ENCODE peak calls at places on chromosome 15, in five cellular contexts. One of them, this sample, is unnamed.

GRCh38 chr15:46091860-46092450 is 457.1 kb downstream of the SQOR start:
- DNase-seq in EL: peak
- DNase-seq in NCI-H748 treated with DMSO at 0.1 percent for 48 hours: peak
- DNase-seq in ovary: no peak
- DNase-seq in M059J: peak
- DNase-seq in this sample: peak

GRCh38 chr15:41078125-41078524 is 38.0 kb downstream of the INO80 start:
- DNase-seq in EL: no peak
- DNase-seq in NCI-H748 treated with DMSO at 0.1 percent for 48 hours: no peak
- DNase-seq in ovary: no peak
- DNase-seq in M059J: no peak
- DNase-seq in this sample: no peak

GRCh38 chr15:43056696-43057095 is 49.1 kb downstream of the UBR1 start:
- DNase-seq in EL: no peak
- DNase-seq in NCI-H748 treated with DMSO at 0.1 percent for 48 hours: no peak
- DNase-seq in ovary: no peak
- DNase-seq in M059J: no peak
- DNase-seq in this sample: no peak

GRCh38 chr15:68365770-68366169 is 66.2 kb downstream of the ITGA11 start:
- DNase-seq in EL: no peak
- DNase-seq in NCI-H748 treated with DMSO at 0.1 percent for 48 hours: no peak
- DNase-seq in ovary: no peak
- DNase-seq in M059J: no peak
- DNase-seq in this sample: no peak

GRCh38 chr15:57732526-57733331 is 26.2 kb downstream of the POLR2M start:
- DNase-seq in EL: peak
- DNase-seq in NCI-H748 treated with DMSO at 0.1 percent for 48 hours: no peak
- DNase-seq in ovary: peak
- DNase-seq in M059J: peak
- DNase-seq in this sample: peak

GRCh38 chr15:89937365-89938355 is 24.9 kb upstream of the ARPIN start:
- DNase-seq in EL: no peak
- DNase-seq in NCI-H748 treated with DMSO at 0.1 percent for 48 hours: no peak
- DNase-seq in ovary: no peak
- DNase-seq in M059J: peak
- DNase-seq in this sample: no peak

GRCh38 chr15:52486003-52486996 is 42.4 kb downstream of the MYO5A start:
- DNase-seq in EL: no peak
- DNase-seq in NCI-H748 treated with DMSO at 0.1 percent for 48 hours: no peak
- DNase-seq in ovary: no peak
- DNase-seq in M059J: peak
- DNase-seq in this sample: no peak

GRCh38 chr15:41862515-41863116 is 24.0 kb downstream of the PLA2G4B start:
- DNase-seq in EL: no peak
- DNase-seq in NCI-H748 treated with DMSO at 0.1 percent for 48 hours: no peak
- DNase-seq in ovary: no peak
- DNase-seq in M059J: no peak
- DNase-seq in this sample: no peak

GRCh38 chr15:73927003-73927475 is 777 bp downstream of the LOXL1 start:
- DNase-seq in EL: peak
- DNase-seq in NCI-H748 treated with DMSO at 0.1 percent for 48 hours: peak
- DNase-seq in ovary: peak
- DNase-seq in M059J: peak
- DNase-seq in this sample: no peak

GRCh38 chr15:73051811-73052678 is at the start of gene NEO1:
- DNase-seq in EL: peak
- DNase-seq in NCI-H748 treated with DMSO at 0.1 percent for 48 hours: peak
- DNase-seq in ovary: peak
- DNase-seq in M059J: peak
- DNase-seq in this sample: peak

GRCh38 chr15:75109021-75109690 is 85.8 kb downstream of the PPCDC start:
- DNase-seq in EL: no peak
- DNase-seq in NCI-H748 treated with DMSO at 0.1 percent for 48 hours: no peak
- DNase-seq in ovary: no peak
- DNase-seq in M059J: no peak
- DNase-seq in this sample: no peak

GRCh38 chr15:49101536-49101935 is 53.9 kb downstream of the COPS2 start:
- DNase-seq in EL: peak
- DNase-seq in NCI-H748 treated with DMSO at 0.1 percent for 48 hours: no peak
- DNase-seq in ovary: no peak
- DNase-seq in M059J: peak
- DNase-seq in this sample: peak

GRCh38 chr15:43329222-43329959 is 982 bp downstream of the LCMT2 start:
- DNase-seq in EL: peak
- DNase-seq in NCI-H748 treated with DMSO at 0.1 percent for 48 hours: no peak
- DNase-seq in ovary: peak
- DNase-seq in M059J: no peak
- DNase-seq in this sample: peak

GRCh38 chr15:81002254-81003022 is 1.7 kb downstream of the TLNRD1 start:
- DNase-seq in EL: peak
- DNase-seq in NCI-H748 treated with DMSO at 0.1 percent for 48 hours: no peak
- DNase-seq in ovary: no peak
- DNase-seq in M059J: no peak
- DNase-seq in this sample: no peak

GRCh38 chr15:85010472-85011209 is 29.0 kb downstream of the PDE8A start:
- DNase-seq in EL: no peak
- DNase-seq in NCI-H748 treated with DMSO at 0.1 percent for 48 hours: no peak
- DNase-seq in ovary: no peak
- DNase-seq in M059J: no peak
- DNase-seq in this sample: peak

GRCh38 chr15:67242665-67243064 is 11.8 kb downstream of the AAGAB start:
- DNase-seq in EL: no peak
- DNase-seq in NCI-H748 treated with DMSO at 0.1 percent for 48 hours: no peak
- DNase-seq in ovary: no peak
- DNase-seq in M059J: peak
- DNase-seq in this sample: peak

GRCh38 chr15:70318996-70319465 is 221.3 kb upstream of the TLE3 start:
- DNase-seq in EL: peak
- DNase-seq in NCI-H748 treated with DMSO at 0.1 percent for 48 hours: no peak
- DNase-seq in ovary: peak
- DNase-seq in M059J: peak
- DNase-seq in this sample: peak

GRCh38 chr15:78455749-78456148 is 17.7 kb downstream of the IREB2 start:
- DNase-seq in EL: peak
- DNase-seq in NCI-H748 treated with DMSO at 0.1 percent for 48 hours: no peak
- DNase-seq in ovary: no peak
- DNase-seq in M059J: peak
- DNase-seq in this sample: no peak

GRCh38 chr15:100999369-100999768 is 80.2 kb downstream of the LRRK1 start:
- DNase-seq in EL: peak
- DNase-seq in NCI-H748 treated with DMSO at 0.1 percent for 48 hours: no peak
- DNase-seq in ovary: no peak
- DNase-seq in M059J: peak
- DNase-seq in this sample: no peak

GRCh38 chr15:95647878-95648277 is 682.6 kb upstream of the NR2F2 start:
- DNase-seq in EL: no peak
- DNase-seq in NCI-H748 treated with DMSO at 0.1 percent for 48 hours: no peak
- DNase-seq in ovary: no peak
- DNase-seq in M059J: no peak
- DNase-seq in this sample: no peak

GRCh38 chr15:74339371-74339770 is 28.1 kb downstream of the CYP11A1 start:
- DNase-seq in EL: no peak
- DNase-seq in NCI-H748 treated with DMSO at 0.1 percent for 48 hours: no peak
- DNase-seq in ovary: no peak
- DNase-seq in M059J: no peak
- DNase-seq in this sample: no peak

GRCh38 chr15:33125883-33126535 is 68.5 kb downstream of the FMN1 start:
- DNase-seq in EL: no peak
- DNase-seq in NCI-H748 treated with DMSO at 0.1 percent for 48 hours: no peak
- DNase-seq in ovary: no peak
- DNase-seq in M059J: no peak
- DNase-seq in this sample: no peak

GRCh38 chr15:41945221-41945620 is 27.1 kb downstream of the EHD4 start:
- DNase-seq in EL: no peak
- DNase-seq in NCI-H748 treated with DMSO at 0.1 percent for 48 hours: no peak
- DNase-seq in ovary: no peak
- DNase-seq in M059J: peak
- DNase-seq in this sample: no peak

GRCh38 chr15:67080118-67080899 is 14.9 kb downstream of the SMAD3 start:
- DNase-seq in EL: peak
- DNase-seq in NCI-H748 treated with DMSO at 0.1 percent for 48 hours: no peak
- DNase-seq in ovary: peak
- DNase-seq in M059J: peak
- DNase-seq in this sample: peak

GRCh38 chr15:43225201-43225949 is 4.6 kb upstream of the EPB42 start:
- DNase-seq in EL: peak
- DNase-seq in NCI-H748 treated with DMSO at 0.1 percent for 48 hours: no peak
- DNase-seq in ovary: no peak
- DNase-seq in M059J: peak
- DNase-seq in this sample: peak